ENCODE peak calls at places on chromosomes 13 and 19, in four cellular contexts. T, V, A and E are unnamed samples.

GRCh38 chr13:74575729-74576125 is 441.5 kb upstream of the KLF12 start:
- DNase-seq in T (peak; percentile 54), V (no peak), A (no peak), E (peak; percentile 79)

GRCh38 chr19:54207908-54208783 is 7.5 kb downstream of the RPS9 start:
- DNase-seq in T (peak; percentile 82), V (peak; percentile 59), A (peak; percentile 84), E (no peak)

GRCh38 chr19:38665950-38666661 is 18.7 kb downstream of the ACTN4 start:
- DNase-seq in T (no peak), V (peak; percentile 68), A (no peak), E (peak; percentile 80)

GRCh38 chr13:37175996-37176395 is 70.5 kb upstream of the CSNK1A1L start:
- DNase-seq in T (no peak), V (no peak), A (no peak), E (no peak)

GRCh38 chr19:6421075-6422014 is 3.3 kb downstream of the KHSRP start:
- DNase-seq in T (no peak), V (no peak), A (no peak), E (no peak)

GRCh38 chr13:50267917-50268316 is 252.7 kb downstream of the KCNRG start:
- DNase-seq in T (no peak), V (peak; percentile 22), A (no peak), E (no peak)

GRCh38 chr13:75219479-75220237 is 262.3 kb downstream of the TBC1D4 start:
- DNase-seq in T (peak; percentile 72), V (peak; percentile 25), A (peak; percentile 7), E (peak; percentile 86)

GRCh38 chr13:26037302-26037701 is 14.5 kb downstream of the SHISA2 start:
- DNase-seq in T (peak; percentile 35), V (no peak), A (no peak), E (peak; percentile 87)

GRCh38 chr13:98944336-98944735 is 33.5 kb downstream of the DOCK9 start:
- DNase-seq in T (no peak), V (no peak), A (no peak), E (no peak)

GRCh38 chr19:38812841-38813320 is at the start of gene LGALS4:
- DNase-seq in T (no peak), V (no peak), A (no peak), E (no peak)

GRCh38 chr19:7505288-7505681 is 10.6 kb upstream of the ZNF358 start:
- DNase-seq in T (no peak), V (no peak), A (no peak), E (peak; percentile 45)

GRCh38 chr19:21022996-21023395 is 2.5 kb downstream of the ZNF430 start:
- DNase-seq in T (peak; percentile 3), V (peak; percentile 15), A (no peak), E (no peak)

GRCh38 chr13:102441085-102441484 is 39.2 kb upstream of the FGF14 start:
- DNase-seq in T (no peak), V (no peak), A (no peak), E (no peak)

GRCh38 chr13:102440259-102440936 is 38.5 kb upstream of the FGF14 start:
- DNase-seq in T (no peak), V (no peak), A (peak; percentile 52), E (no peak)

DNA sequence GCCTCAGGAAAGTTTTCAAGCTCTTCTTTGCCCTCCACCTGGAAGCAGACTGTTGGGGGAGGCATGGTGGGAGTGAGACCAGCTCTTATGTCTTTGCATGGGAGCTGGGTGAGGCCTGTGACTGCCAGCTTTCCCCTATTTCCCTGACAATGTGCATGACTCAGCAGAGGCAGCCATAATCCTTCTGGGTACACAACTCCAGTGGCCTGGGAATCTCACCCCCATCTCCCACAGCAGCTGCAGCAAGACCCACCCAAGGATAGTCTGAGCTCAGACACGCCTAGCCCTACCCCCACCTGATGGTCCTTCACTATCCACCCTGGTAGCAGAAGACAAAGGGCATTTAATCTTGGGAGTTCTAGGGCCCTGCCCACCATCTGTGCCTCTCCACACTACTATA is 41.4 kb upstream of the FGF14 start:
- DNase-seq in T (no peak), V (no peak), A (no peak), E (no peak)
- TF ChIP-seq ETV6 in T (no peak), V (no peak), A (no peak), E (no peak)

DNA sequence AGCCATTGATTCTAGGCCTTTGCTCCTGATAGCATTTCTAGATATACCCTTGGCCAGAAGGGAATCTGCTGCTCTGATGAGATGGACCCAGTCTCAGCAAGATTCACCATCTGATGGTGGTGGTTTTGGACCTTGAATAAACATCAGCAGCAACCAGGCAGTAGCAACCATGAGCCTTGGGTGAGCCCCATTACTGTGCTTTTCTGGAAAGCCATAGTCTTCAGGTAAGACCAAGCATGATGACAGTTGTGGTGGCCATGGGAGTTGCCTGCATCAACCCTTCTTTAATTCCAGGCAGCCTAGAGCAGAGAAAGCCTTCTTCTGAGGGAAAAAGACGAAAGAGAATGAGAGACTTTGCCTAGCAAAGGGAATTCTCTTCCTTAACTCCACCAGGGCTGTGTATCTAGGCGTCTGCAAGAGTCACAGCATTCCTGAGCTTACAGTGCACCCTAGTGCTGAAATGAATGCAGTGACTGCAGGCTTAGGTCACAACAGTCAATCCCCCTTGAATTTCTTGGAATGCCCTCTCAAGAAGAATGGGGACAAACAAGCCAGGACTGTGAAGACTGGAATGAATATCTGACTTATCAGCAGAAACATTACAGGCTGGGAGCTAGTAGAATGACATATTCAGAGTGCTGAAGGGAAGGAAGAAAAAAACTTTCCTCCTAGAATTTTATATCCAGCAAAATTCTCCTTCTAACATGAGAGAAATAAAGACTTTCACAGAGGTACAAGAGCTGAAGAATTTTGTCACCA is 942.4 kb upstream of the PCDH20 start:
- DNase-seq in T (no peak), V (peak; percentile 60), A (peak; percentile 12), E (peak; percentile 64)
- TF ChIP-seq ETV6 in T (no peak), V (no peak), A (no peak), E (no peak)

GRCh38 chr13:71864981-71865857 is 1.8 kb downstream of the DACH1 start:
- DNase-seq in T (no peak), V (no peak), A (no peak), E (peak; percentile 30)
- TF ChIP-seq ETV6 in T (no peak), V (no peak), A (no peak), E (no peak)

GRCh38 chr13:111385182-111385857 is 64.9 kb downstream of the TEX29 start:
- DNase-seq in T (no peak), V (no peak), A (no peak), E (no peak)

GRCh38 chr13:111383591-111384440 is 63.4 kb downstream of the TEX29 start:
- DNase-seq in T (no peak), V (no peak), A (no peak), E (no peak)

GRCh38 chr13:111384441-111385181 is 64.2 kb downstream of the TEX29 start:
- DNase-seq in T (no peak), V (no peak), A (no peak), E (no peak)

GRCh38 chr13:111382411-111382810 is 62.0 kb downstream of the TEX29 start:
- DNase-seq in T (no peak), V (no peak), A (no peak), E (no peak)

DNA sequence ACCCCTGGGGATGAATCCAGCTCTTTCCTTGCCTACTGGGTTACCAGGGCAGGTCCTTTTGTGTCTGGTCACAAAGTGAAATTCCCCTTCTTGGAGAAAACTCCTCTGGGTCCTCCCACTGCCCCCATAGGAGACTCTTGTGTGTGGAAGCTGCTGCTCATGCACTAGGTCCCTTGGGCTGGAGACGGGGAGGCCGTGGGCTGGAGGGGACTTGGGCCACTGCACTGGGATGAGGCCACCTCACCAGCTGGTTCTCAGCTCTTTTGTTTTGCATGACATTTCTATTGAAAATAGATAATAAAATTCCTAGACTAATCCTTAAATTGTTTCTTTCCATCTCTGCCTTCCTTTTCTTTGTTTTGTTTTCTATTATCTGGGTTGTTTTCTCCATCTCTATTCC is 62.4 kb downstream of the TEX29 start:
- DNase-seq in T (no peak), V (no peak), A (no peak), E (no peak)
- TF ChIP-seq ETV6 in T (no peak), V (no peak), A (no peak), E (no peak)

GRCh38 chr13:53612200-53612599 is 583.6 kb downstream of the OLFM4 start:
- DNase-seq in T (no peak), V (no peak), A (no peak), E (no peak)
- TF ChIP-seq ETV6 in T (no peak), V (no peak), A (no peak), E (no peak)

DNA sequence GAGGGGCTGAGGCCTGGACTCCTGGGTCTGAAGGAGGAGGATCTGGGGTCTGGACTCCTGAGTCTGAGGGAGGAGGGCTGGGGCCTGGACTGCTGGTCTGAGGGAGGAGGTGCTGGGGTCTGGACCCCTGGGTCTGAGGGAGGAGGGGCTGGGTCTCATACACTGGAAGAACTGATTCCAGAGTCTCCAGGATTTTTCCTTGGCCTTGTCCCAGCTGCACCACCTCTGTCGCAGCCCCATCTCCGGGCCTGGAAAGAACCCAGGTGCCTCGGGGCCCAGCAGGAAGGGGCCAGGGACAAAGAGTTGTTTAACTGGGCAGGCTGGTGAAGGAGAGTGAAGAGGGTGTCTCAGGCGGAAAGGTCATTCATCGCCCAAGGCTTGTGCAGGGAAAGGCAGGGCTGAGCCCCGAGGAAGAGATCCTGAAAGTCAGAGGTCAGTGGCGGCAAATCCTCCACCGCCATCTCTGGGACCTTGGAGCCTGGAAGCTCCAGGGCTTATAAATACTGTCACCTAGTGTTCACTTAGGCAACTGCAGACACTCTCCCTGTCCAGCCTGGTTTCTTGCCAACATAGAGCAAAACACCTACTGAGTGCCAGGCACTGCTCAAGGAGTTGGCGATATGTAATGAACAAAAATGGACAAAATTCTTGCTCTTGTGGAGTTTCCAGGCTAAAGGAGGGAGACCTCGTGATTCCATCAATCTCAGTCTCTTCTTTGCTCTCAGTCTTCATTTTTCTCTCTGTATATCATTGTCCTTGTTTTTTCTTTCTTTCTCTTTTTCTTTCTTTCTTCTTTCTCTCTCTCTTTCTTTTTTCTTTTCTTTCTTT is 4.4 kb upstream of the KCNN4 start:
- DNase-seq in T (peak; percentile 76), V (peak; percentile 60), A (no peak), E (peak; percentile 63)
- TF ChIP-seq ETV6 in T (no peak), V (no peak), A (no peak), E (no peak)

DNA sequence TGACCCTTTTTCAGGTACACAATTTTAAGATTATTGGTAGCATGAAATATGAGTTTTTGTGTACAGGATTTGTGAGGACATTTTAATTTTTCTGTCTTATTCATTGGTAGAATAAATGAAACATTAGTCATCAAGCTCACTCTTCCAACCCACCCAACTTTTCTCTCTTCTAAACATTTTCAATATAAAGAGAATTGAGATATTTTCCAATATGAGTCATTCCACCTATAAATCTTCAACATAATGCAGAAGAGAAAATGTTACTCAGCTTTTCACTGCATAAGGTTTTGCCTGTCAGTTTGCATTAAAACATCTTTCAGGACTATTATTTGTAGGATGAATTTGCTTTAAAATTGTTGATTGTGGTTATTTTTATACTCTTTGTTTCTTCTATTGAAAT is 330.7 kb downstream of the PCDH20 start:
- DNase-seq in T (no peak), V (no peak), A (no peak), E (no peak)
- TF ChIP-seq ETV6 in T (no peak), V (no peak), A (no peak), E (no peak)